ENCODE peak calls at places on chromosomes 13 and 19, in five cellular contexts. One of them, this sample, is unnamed.

GRCh38 chr19:3270908-3271307 is 46.4 kb downstream of the CELF5 start:
- DNase-seq in GM12878: no peak
- DNase-seq in WTC11: peak
- DNase-seq in K562: peak
- DNase-seq in HCT116: peak
- DNase-seq in this sample: no peak

GRCh38 chr13:111110054-111110453 is 5.1 kb upstream of the ARHGEF7 start:
- DNase-seq in WTC11: no peak
- DNase-seq in K562: no peak
- DNase-seq in GM12878: no peak
- DNase-seq in HCT116: no peak
- DNase-seq in this sample: no peak

GRCh38 chr19:18733196-18733647 is 49.7 kb downstream of the CRTC1 start:
- DNase-seq in GM12878: no peak
- DNase-seq in K562: no peak
- DNase-seq in HCT116: no peak
- DNase-seq in WTC11: no peak
- DNase-seq in this sample: no peak

GRCh38 chr13:80962855-80963254 is 621.9 kb upstream of the SPRY2 start:
- DNase-seq in GM12878: no peak
- DNase-seq in WTC11: no peak
- DNase-seq in K562: no peak
- DNase-seq in HCT116: no peak
- DNase-seq in this sample: no peak

GRCh38 chr13:32537580-32538233 is 888 bp downstream of the N4BP2L2 start:
- DNase-seq in HCT116: peak
- DNase-seq in WTC11: peak
- DNase-seq in K562: peak
- DNase-seq in GM12878: no peak
- DNase-seq in this sample: peak

GRCh38 chr19:11464333-11465265 is 16.2 kb downstream of the ELAVL3 start:
- DNase-seq in GM12878: no peak
- DNase-seq in WTC11: no peak
- DNase-seq in HCT116: no peak
- DNase-seq in K562: no peak
- DNase-seq in this sample: no peak

GRCh38 chr13:50845211-50845610 is 1.7 kb upstream of the DLEU7 start:
- DNase-seq in HCT116: no peak
- DNase-seq in GM12878: no peak
- DNase-seq in WTC11: no peak
- DNase-seq in K562: no peak
- DNase-seq in this sample: no peak

GRCh38 chr19:20431826-20432225 is 133.8 kb downstream of the ZNF737 start:
- DNase-seq in HCT116: no peak
- DNase-seq in GM12878: no peak
- DNase-seq in WTC11: no peak
- DNase-seq in K562: no peak
- DNase-seq in this sample: no peak

GRCh38 chr19:6333439-6333838 is at the start of gene ACER1:
- DNase-seq in WTC11: no peak
- DNase-seq in GM12878: no peak
- DNase-seq in HCT116: no peak
- DNase-seq in K562: no peak
- DNase-seq in this sample: no peak

GRCh38 chr13:100573121-100573520 is 15.5 kb downstream of the GGACT start:
- DNase-seq in WTC11: peak
- DNase-seq in HCT116: peak
- DNase-seq in K562: peak
- DNase-seq in GM12878: peak
- DNase-seq in this sample: peak

GRCh38 chr19:28577199-28577598 is 635.8 kb downstream of the UQCRFS1 start:
- DNase-seq in K562: no peak
- DNase-seq in WTC11: no peak
- DNase-seq in HCT116: no peak
- DNase-seq in GM12878: no peak
- DNase-seq in this sample: no peak

GRCh38 chr19:1884291-1884718 is 991 bp downstream of the ABHD17A start:
- DNase-seq in HCT116: no peak
- DNase-seq in WTC11: no peak
- DNase-seq in K562: peak
- DNase-seq in GM12878: no peak
- DNase-seq in this sample: no peak

GRCh38 chr13:110064022-110064421 is 242.9 kb downstream of the COL4A1 start:
- DNase-seq in K562: no peak
- DNase-seq in GM12878: no peak
- DNase-seq in HCT116: no peak
- DNase-seq in WTC11: no peak
- DNase-seq in this sample: no peak

DNA sequence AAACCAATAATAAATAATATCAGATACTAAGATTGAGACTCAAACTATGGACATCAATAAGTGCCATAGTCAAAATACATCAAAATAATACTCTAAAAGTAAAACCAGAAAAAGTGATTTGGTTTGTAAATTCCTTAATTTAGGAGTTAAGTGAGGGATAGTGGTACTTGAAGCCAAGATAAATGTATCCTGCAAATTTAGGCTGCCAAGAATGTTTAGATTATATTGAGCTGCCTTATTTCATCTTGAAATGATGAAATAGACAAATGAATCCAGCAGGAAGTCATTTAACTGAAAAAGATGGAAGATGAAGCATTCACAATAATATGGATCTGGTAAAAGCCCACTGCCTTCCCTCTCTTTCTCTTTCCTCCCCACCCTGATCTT is 112.3 kb downstream of the LRCH1 start:
- DNase-seq in K562: no peak
- DNase-seq in HCT116: no peak
- DNase-seq in WTC11: no peak
- DNase-seq in GM12878: no peak
- DNase-seq in this sample: no peak
- TF ChIP-seq ATF3 in K562: no peak
- TF ChIP-seq ATF3 in HCT116: no peak
- TF ChIP-seq ATF3 in WTC11: no peak
- TF ChIP-seq ATF3 in GM12878: no peak
- TF ChIP-seq ATF3 in this sample: no peak

GRCh38 chr13:102235689-102236088 is 166.2 kb downstream of the FGF14 start:
- DNase-seq in K562: no peak
- DNase-seq in GM12878: no peak
- DNase-seq in WTC11: no peak
- DNase-seq in HCT116: no peak
- DNase-seq in this sample: no peak
- TF ChIP-seq ATF3 in K562: no peak
- TF ChIP-seq ATF3 in GM12878: no peak
- TF ChIP-seq ATF3 in WTC11: no peak
- TF ChIP-seq ATF3 in HCT116: no peak
- TF ChIP-seq ATF3 in this sample: no peak

GRCh38 chr19:44113138-44113783 is at the start of gene ZNF225:
- DNase-seq in HCT116: peak
- DNase-seq in GM12878: peak
- DNase-seq in K562: peak
- DNase-seq in WTC11: peak
- DNase-seq in this sample: peak

GRCh38 chr19:44111910-44112463 is 1.2 kb upstream of the ZNF225 start:
- DNase-seq in WTC11: peak
- DNase-seq in HCT116: no peak
- DNase-seq in GM12878: no peak
- DNase-seq in K562: no peak
- DNase-seq in this sample: peak

GRCh38 chr19:44109458-44109857 is 3.7 kb upstream of the ZNF225 start:
- DNase-seq in GM12878: no peak
- DNase-seq in HCT116: no peak
- DNase-seq in K562: no peak
- DNase-seq in WTC11: no peak
- DNase-seq in this sample: no peak

GRCh38 chr19:44112802-44113137 is 429 bp upstream of the ZNF225 start:
- DNase-seq in K562: no peak
- DNase-seq in WTC11: no peak
- DNase-seq in HCT116: no peak
- DNase-seq in GM12878: no peak
- DNase-seq in this sample: no peak

GRCh38 chr19:44113784-44114390 is 688 bp downstream of the ZNF225 start:
- DNase-seq in GM12878: no peak
- DNase-seq in WTC11: no peak
- DNase-seq in HCT116: no peak
- DNase-seq in K562: peak
- DNase-seq in this sample: no peak
- TF ChIP-seq ATF3 in GM12878: no peak
- TF ChIP-seq ATF3 in WTC11: no peak
- TF ChIP-seq ATF3 in HCT116: no peak
- TF ChIP-seq ATF3 in K562: no peak
- TF ChIP-seq ATF3 in this sample: no peak

DNA sequence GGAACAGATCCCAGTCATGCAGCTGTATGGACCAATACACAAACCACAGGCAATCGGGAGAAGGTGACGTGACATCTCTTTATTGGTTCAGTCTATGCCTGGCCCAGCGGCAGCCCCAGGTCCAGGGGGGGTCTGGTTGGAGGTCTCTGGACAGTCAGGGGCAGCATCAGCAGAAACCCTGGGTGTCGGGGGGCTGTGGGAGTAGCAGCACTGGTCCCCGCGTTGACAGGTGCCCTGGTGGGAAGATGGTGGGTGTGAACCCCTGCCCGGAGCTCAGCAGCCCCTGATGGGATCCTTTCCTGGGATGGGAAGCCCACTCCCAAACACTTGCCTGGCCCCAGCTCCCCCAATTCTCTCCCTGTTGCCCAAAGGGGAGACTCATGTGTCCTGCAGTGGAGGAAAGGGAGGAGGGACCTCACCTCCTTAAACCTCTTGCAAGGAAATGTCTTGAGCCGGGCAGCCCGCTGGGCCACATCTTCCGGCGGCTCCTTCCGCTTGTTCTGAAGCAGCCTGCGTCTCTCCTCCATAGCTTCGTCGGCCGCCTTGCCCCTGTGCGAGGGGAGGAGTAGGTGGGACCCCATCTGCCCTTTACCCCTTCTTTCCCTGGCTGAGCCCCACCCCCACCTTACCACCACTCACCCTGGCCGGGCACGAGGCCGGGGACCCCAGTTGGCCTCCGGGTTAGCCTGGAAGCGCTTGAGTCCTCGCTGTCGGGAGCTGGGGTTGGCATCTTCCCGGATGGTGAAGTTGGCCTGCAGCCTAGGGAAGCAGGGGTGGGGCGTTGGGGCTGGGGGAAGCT is 2.4 kb upstream of the LYL1 start:
- DNase-seq in GM12878: no peak
- DNase-seq in WTC11: no peak
- DNase-seq in HCT116: no peak
- DNase-seq in K562: no peak
- DNase-seq in this sample: no peak
- TF ChIP-seq ATF3 in GM12878: no peak
- TF ChIP-seq ATF3 in WTC11: no peak
- TF ChIP-seq ATF3 in HCT116: no peak
- TF ChIP-seq ATF3 in K562: no peak
- TF ChIP-seq ATF3 in this sample: no peak

GRCh38 chr13:25132021-25132420 is 36.1 kb downstream of the PABPC3 start:
- DNase-seq in WTC11: no peak
- DNase-seq in K562: no peak
- DNase-seq in HCT116: no peak
- DNase-seq in GM12878: no peak
- DNase-seq in this sample: no peak
- TF ChIP-seq ATF3 in WTC11: no peak
- TF ChIP-seq ATF3 in K562: no peak
- TF ChIP-seq ATF3 in HCT116: no peak
- TF ChIP-seq ATF3 in GM12878: no peak
- TF ChIP-seq ATF3 in this sample: no peak

DNA sequence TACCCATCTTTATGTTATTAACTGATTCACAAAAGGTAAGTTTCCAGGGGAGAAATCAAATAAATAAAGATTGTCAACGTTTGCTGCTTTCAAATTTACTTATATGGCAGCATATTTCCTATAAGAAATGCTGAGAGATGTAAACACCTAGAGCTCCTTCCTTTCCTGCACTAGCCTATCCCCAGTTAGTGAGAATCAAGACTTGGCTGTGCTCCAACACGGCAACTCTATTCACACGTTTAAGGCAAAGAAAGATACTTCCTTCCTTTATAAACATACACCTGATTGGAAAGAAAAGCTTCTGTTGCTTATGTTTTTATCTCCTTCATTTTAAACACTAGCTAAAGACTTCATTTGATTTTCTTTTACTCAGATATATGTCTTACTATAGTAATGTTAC is 107.0 kb downstream of the PCDH9 start:
- DNase-seq in WTC11: no peak
- DNase-seq in GM12878: no peak
- DNase-seq in HCT116: no peak
- DNase-seq in K562: no peak
- DNase-seq in this sample: no peak
- TF ChIP-seq ATF3 in WTC11: no peak
- TF ChIP-seq ATF3 in GM12878: no peak
- TF ChIP-seq ATF3 in HCT116: no peak
- TF ChIP-seq ATF3 in K562: no peak
- TF ChIP-seq ATF3 in this sample: no peak